ENCODE peak calls at places on chromosomes 1 and 21, in eight cellular contexts. One of them, this sample, is unnamed.

GRCh38 chr1:67126111-67126746 is 8.5 kb downstream of the C1orf141 start:
- DNase-seq in endodermal cell: no peak
- DNase-seq in progenitor cell of endocrine pancreas: no peak
- DNase-seq in cardiac fibroblast: peak
- DNase-seq in CD4-positive, alpha-beta T cell: no peak
- DNase-seq in iris pigment epithelial cell: peak
- DNase-seq in astrocyte: no peak
- DNase-seq in SJSA1: no peak
- DNase-seq in this sample: peak

GRCh38 chr1:27603320-27603961 is 503 bp downstream of the AHDC1 start:
- DNase-seq in progenitor cell of endocrine pancreas: no peak
- DNase-seq in endodermal cell: no peak
- DNase-seq in CD4-positive, alpha-beta T cell: peak
- DNase-seq in SJSA1: peak
- DNase-seq in iris pigment epithelial cell: peak
- DNase-seq in astrocyte: no peak
- DNase-seq in cardiac fibroblast: no peak
- DNase-seq in this sample: peak

GRCh38 chr1:107963601-107964396 is 1.2 kb downstream of the VAV3 start:
- DNase-seq in astrocyte: no peak
- DNase-seq in CD4-positive, alpha-beta T cell: peak
- DNase-seq in SJSA1: peak
- DNase-seq in endodermal cell: peak
- DNase-seq in iris pigment epithelial cell: peak
- DNase-seq in cardiac fibroblast: peak
- DNase-seq in progenitor cell of endocrine pancreas: no peak
- DNase-seq in this sample: peak

GRCh38 chr1:205537386-205538018 is 33.0 kb downstream of the CDK18 start:
- DNase-seq in astrocyte: no peak
- DNase-seq in cardiac fibroblast: peak
- DNase-seq in iris pigment epithelial cell: no peak
- DNase-seq in endodermal cell: no peak
- DNase-seq in CD4-positive, alpha-beta T cell: no peak
- DNase-seq in SJSA1: no peak
- DNase-seq in progenitor cell of endocrine pancreas: no peak
- DNase-seq in this sample: no peak

GRCh38 chr1:19374926-19375325 is 62.8 kb downstream of the SLC66A1 start:
- DNase-seq in iris pigment epithelial cell: no peak
- DNase-seq in cardiac fibroblast: peak
- DNase-seq in astrocyte: no peak
- DNase-seq in endodermal cell: no peak
- DNase-seq in SJSA1: peak
- DNase-seq in CD4-positive, alpha-beta T cell: no peak
- DNase-seq in progenitor cell of endocrine pancreas: no peak
- DNase-seq in this sample: no peak

GRCh38 chr1:78619029-78619428 is 1.2 kb upstream of the IFI44L start:
- DNase-seq in progenitor cell of endocrine pancreas: no peak
- DNase-seq in endodermal cell: no peak
- DNase-seq in astrocyte: no peak
- DNase-seq in iris pigment epithelial cell: peak
- DNase-seq in CD4-positive, alpha-beta T cell: no peak
- DNase-seq in SJSA1: no peak
- DNase-seq in cardiac fibroblast: peak
- DNase-seq in this sample: peak

GRCh38 chr21:18499761-18500376 is 96.3 kb upstream of the TMPRSS15 start:
- DNase-seq in SJSA1: peak
- DNase-seq in progenitor cell of endocrine pancreas: peak
- DNase-seq in CD4-positive, alpha-beta T cell: no peak
- DNase-seq in iris pigment epithelial cell: peak
- DNase-seq in cardiac fibroblast: peak
- DNase-seq in astrocyte: peak
- DNase-seq in endodermal cell: peak
- DNase-seq in this sample: peak

GRCh38 chr1:110060034-110060661 is 10.3 kb downstream of the ALX3 start:
- DNase-seq in astrocyte: no peak
- DNase-seq in endodermal cell: peak
- DNase-seq in progenitor cell of endocrine pancreas: peak
- DNase-seq in CD4-positive, alpha-beta T cell: peak
- DNase-seq in cardiac fibroblast: peak
- DNase-seq in SJSA1: peak
- DNase-seq in iris pigment epithelial cell: no peak
- DNase-seq in this sample: peak

GRCh38 chr1:69077633-69078032 is 490.1 kb upstream of the LRRC7 start:
- DNase-seq in CD4-positive, alpha-beta T cell: no peak
- DNase-seq in endodermal cell: peak
- DNase-seq in progenitor cell of endocrine pancreas: no peak
- DNase-seq in cardiac fibroblast: no peak
- DNase-seq in astrocyte: no peak
- DNase-seq in iris pigment epithelial cell: no peak
- DNase-seq in SJSA1: no peak
- DNase-seq in this sample: no peak

GRCh38 chr1:24929876-24930702 is at the start of gene RUNX3:
- DNase-seq in iris pigment epithelial cell: no peak
- DNase-seq in progenitor cell of endocrine pancreas: no peak
- DNase-seq in SJSA1: peak
- DNase-seq in CD4-positive, alpha-beta T cell: peak
- DNase-seq in astrocyte: no peak
- DNase-seq in endodermal cell: peak
- DNase-seq in cardiac fibroblast: no peak
- DNase-seq in this sample: no peak

GRCh38 chr1:205518616-205519540 is 14.4 kb downstream of the CDK18 start:
- DNase-seq in progenitor cell of endocrine pancreas: no peak
- DNase-seq in iris pigment epithelial cell: no peak
- DNase-seq in cardiac fibroblast: no peak
- DNase-seq in endodermal cell: no peak
- DNase-seq in SJSA1: no peak
- DNase-seq in astrocyte: no peak
- DNase-seq in CD4-positive, alpha-beta T cell: no peak
- DNase-seq in this sample: no peak

GRCh38 chr1:18693256-18694098 is 62.8 kb downstream of the PAX7 start:
- DNase-seq in astrocyte: no peak
- DNase-seq in endodermal cell: peak
- DNase-seq in progenitor cell of endocrine pancreas: no peak
- DNase-seq in iris pigment epithelial cell: no peak
- DNase-seq in cardiac fibroblast: no peak
- DNase-seq in CD4-positive, alpha-beta T cell: no peak
- DNase-seq in SJSA1: no peak
- DNase-seq in this sample: no peak

GRCh38 chr21:38472709-38473108 is 25.6 kb downstream of the ERG start:
- DNase-seq in astrocyte: no peak
- DNase-seq in progenitor cell of endocrine pancreas: no peak
- DNase-seq in SJSA1: no peak
- DNase-seq in CD4-positive, alpha-beta T cell: no peak
- DNase-seq in endodermal cell: peak
- DNase-seq in cardiac fibroblast: no peak
- DNase-seq in iris pigment epithelial cell: no peak
- DNase-seq in this sample: no peak

GRCh38 chr1:53731779-53732305 is 7.1 kb downstream of the GLIS1 start:
- DNase-seq in progenitor cell of endocrine pancreas: no peak
- DNase-seq in endodermal cell: no peak
- DNase-seq in astrocyte: peak
- DNase-seq in iris pigment epithelial cell: peak
- DNase-seq in CD4-positive, alpha-beta T cell: no peak
- DNase-seq in cardiac fibroblast: peak
- DNase-seq in SJSA1: no peak
- DNase-seq in this sample: no peak

GRCh38 chr1:19661721-19662228 is 2.9 kb upstream of the HTR6 start:
- DNase-seq in progenitor cell of endocrine pancreas: no peak
- DNase-seq in SJSA1: peak
- DNase-seq in iris pigment epithelial cell: no peak
- DNase-seq in CD4-positive, alpha-beta T cell: no peak
- DNase-seq in endodermal cell: no peak
- DNase-seq in cardiac fibroblast: peak
- DNase-seq in astrocyte: no peak
- DNase-seq in this sample: peak

GRCh38 chr1:246592695-246593094 is 26.4 kb downstream of the CNST start:
- DNase-seq in cardiac fibroblast: peak
- DNase-seq in CD4-positive, alpha-beta T cell: no peak
- DNase-seq in endodermal cell: no peak
- DNase-seq in astrocyte: peak
- DNase-seq in iris pigment epithelial cell: peak
- DNase-seq in progenitor cell of endocrine pancreas: no peak
- DNase-seq in SJSA1: peak
- DNase-seq in this sample: no peak

GRCh38 chr1:24415910-24416665 is 486 bp downstream of the NIPAL3 start:
- DNase-seq in CD4-positive, alpha-beta T cell: peak
- DNase-seq in SJSA1: no peak
- DNase-seq in cardiac fibroblast: no peak
- DNase-seq in astrocyte: peak
- DNase-seq in progenitor cell of endocrine pancreas: no peak
- DNase-seq in iris pigment epithelial cell: peak
- DNase-seq in endodermal cell: no peak
- DNase-seq in this sample: peak

GRCh38 chr1:33826311-33826710 is 37.6 kb upstream of the HMGB4 start:
- DNase-seq in SJSA1: no peak
- DNase-seq in endodermal cell: peak
- DNase-seq in CD4-positive, alpha-beta T cell: no peak
- DNase-seq in iris pigment epithelial cell: no peak
- DNase-seq in progenitor cell of endocrine pancreas: no peak
- DNase-seq in cardiac fibroblast: no peak
- DNase-seq in astrocyte: no peak
- DNase-seq in this sample: no peak

GRCh38 chr1:53737648-53738204 is 1.2 kb downstream of the GLIS1 start:
- DNase-seq in iris pigment epithelial cell: peak
- DNase-seq in SJSA1: no peak
- DNase-seq in endodermal cell: peak
- DNase-seq in CD4-positive, alpha-beta T cell: no peak
- DNase-seq in progenitor cell of endocrine pancreas: peak
- DNase-seq in cardiac fibroblast: peak
- DNase-seq in astrocyte: no peak
- DNase-seq in this sample: peak

GRCh38 chr1:210394281-210394798 is 65.6 kb downstream of the HHAT start:
- DNase-seq in progenitor cell of endocrine pancreas: no peak
- DNase-seq in SJSA1: no peak
- DNase-seq in iris pigment epithelial cell: peak
- DNase-seq in cardiac fibroblast: peak
- DNase-seq in astrocyte: peak
- DNase-seq in endodermal cell: no peak
- DNase-seq in CD4-positive, alpha-beta T cell: no peak
- DNase-seq in this sample: no peak

GRCh38 chr1:220962031-220962751 is 82.9 kb downstream of the HLX start:
- DNase-seq in endodermal cell: no peak
- DNase-seq in astrocyte: peak
- DNase-seq in cardiac fibroblast: peak
- DNase-seq in SJSA1: peak
- DNase-seq in progenitor cell of endocrine pancreas: no peak
- DNase-seq in CD4-positive, alpha-beta T cell: no peak
- DNase-seq in iris pigment epithelial cell: peak
- DNase-seq in this sample: no peak

This sample was measured in lung microvascular endothelial cell.